ENCODE peak calls at places on chromosomes 13 and 19, in five cellular contexts. One of them, this sample, is unnamed.

GRCh38 chr19:45878043-45878794 is 7.7 kb downstream of the IRF2BP1 start:
- DNase-seq in progenitor cell of endocrine pancreas: no peak
- DNase-seq in activated CD8-positive, alpha-beta memory T cell treated with anti-CD3 and anti-CD28 coated beads for 48 hours: no peak
- DNase-seq in endodermal cell: peak
- DNase-seq in fibroblast of pulmonary artery: no peak
- DNase-seq in this sample: no peak

GRCh38 chr13:42497798-42498197 is 76.2 kb upstream of the TNFSF11 start:
- DNase-seq in progenitor cell of endocrine pancreas: no peak
- DNase-seq in activated CD8-positive, alpha-beta memory T cell treated with anti-CD3 and anti-CD28 coated beads for 48 hours: no peak
- DNase-seq in endodermal cell: no peak
- DNase-seq in fibroblast of pulmonary artery: peak
- DNase-seq in this sample: no peak

GRCh38 chr19:9709305-9709704 is 34.4 kb upstream of the ZNF562 start:
- DNase-seq in progenitor cell of endocrine pancreas: no peak
- DNase-seq in activated CD8-positive, alpha-beta memory T cell treated with anti-CD3 and anti-CD28 coated beads for 48 hours: no peak
- DNase-seq in endodermal cell: no peak
- DNase-seq in fibroblast of pulmonary artery: no peak
- DNase-seq in this sample: no peak

GRCh38 chr13:46126552-46127171 is 21.8 kb upstream of the CPB2 start:
- DNase-seq in progenitor cell of endocrine pancreas: peak
- DNase-seq in activated CD8-positive, alpha-beta memory T cell treated with anti-CD3 and anti-CD28 coated beads for 48 hours: no peak
- DNase-seq in endodermal cell: peak
- DNase-seq in fibroblast of pulmonary artery: peak
- DNase-seq in this sample: peak

GRCh38 chr13:75670496-75670895 is 34.4 kb downstream of the LMO7 start:
- DNase-seq in progenitor cell of endocrine pancreas: no peak
- DNase-seq in activated CD8-positive, alpha-beta memory T cell treated with anti-CD3 and anti-CD28 coated beads for 48 hours: no peak
- DNase-seq in endodermal cell: no peak
- DNase-seq in fibroblast of pulmonary artery: no peak
- DNase-seq in this sample: no peak

GRCh38 chr13:43874512-43875092 is 4.9 kb downstream of the CCDC122 start:
- DNase-seq in progenitor cell of endocrine pancreas: no peak
- DNase-seq in activated CD8-positive, alpha-beta memory T cell treated with anti-CD3 and anti-CD28 coated beads for 48 hours: no peak
- DNase-seq in endodermal cell: no peak
- DNase-seq in fibroblast of pulmonary artery: peak
- DNase-seq in this sample: no peak

GRCh38 chr13:48545608-48546007 is 12.7 kb upstream of the RCBTB2 start:
- DNase-seq in progenitor cell of endocrine pancreas: no peak
- DNase-seq in activated CD8-positive, alpha-beta memory T cell treated with anti-CD3 and anti-CD28 coated beads for 48 hours: no peak
- DNase-seq in endodermal cell: no peak
- DNase-seq in fibroblast of pulmonary artery: no peak
- DNase-seq in this sample: no peak

GRCh38 chr13:29483211-29483610 is 112.3 kb downstream of the SLC7A1 start:
- DNase-seq in progenitor cell of endocrine pancreas: no peak
- DNase-seq in activated CD8-positive, alpha-beta memory T cell treated with anti-CD3 and anti-CD28 coated beads for 48 hours: no peak
- DNase-seq in endodermal cell: no peak
- DNase-seq in fibroblast of pulmonary artery: no peak
- DNase-seq in this sample: no peak

GRCh38 chr13:62960723-62961122 is 1545.1 kb upstream of the PCDH20 start:
- DNase-seq in progenitor cell of endocrine pancreas: no peak
- DNase-seq in activated CD8-positive, alpha-beta memory T cell treated with anti-CD3 and anti-CD28 coated beads for 48 hours: no peak
- DNase-seq in endodermal cell: peak
- DNase-seq in fibroblast of pulmonary artery: no peak
- DNase-seq in this sample: no peak

This sample was measured in central memory CD8-positive, alpha-beta T cell.